ENCODE peak calls at places on chromosome 13, in ten cellular contexts. One of them, this sample, is unnamed.

GRCh38 chr13:110371550-110372465 is 64.7 kb downstream of the COL4A2 start:
- DNase-seq in breast epithelium: no peak
- DNase-seq in A549: peak; percentile 41
- DNase-seq in GM20000: no peak
- DNase-seq in omental fat pad: no peak
- DNase-seq in thyroid gland: no peak
- DNase-seq in brain microvascular endothelial cell: peak; percentile 64
- DNase-seq in astrocyte of the spinal cord: peak; percentile 45
- DNase-seq in right lobe of liver: no peak
- DNase-seq in heart left ventricle: no peak
- DNase-seq in this sample: peak; percentile 23

GRCh38 chr13:85974604-85975366 is 175.6 kb upstream of the SLITRK6 start:
- DNase-seq in thyroid gland: no peak
- DNase-seq in omental fat pad: no peak
- DNase-seq in A549: no peak
- DNase-seq in breast epithelium: no peak
- DNase-seq in brain microvascular endothelial cell: peak; percentile 7
- DNase-seq in right lobe of liver: no peak
- DNase-seq in heart left ventricle: no peak
- DNase-seq in astrocyte of the spinal cord: no peak
- DNase-seq in GM20000: no peak
- DNase-seq in this sample: no peak

GRCh38 chr13:85080726-85081125 is 718.5 kb downstream of the SLITRK6 start:
- DNase-seq in right lobe of liver: no peak
- DNase-seq in brain microvascular endothelial cell: no peak
- DNase-seq in heart left ventricle: no peak
- DNase-seq in A549: no peak
- DNase-seq in breast epithelium: no peak
- DNase-seq in omental fat pad: no peak
- DNase-seq in GM20000: no peak
- DNase-seq in astrocyte of the spinal cord: no peak
- DNase-seq in thyroid gland: no peak
- DNase-seq in this sample: no peak

GRCh38 chr13:77213644-77214043 is 113.2 kb downstream of the MYCBP2 start:
- DNase-seq in breast epithelium: no peak
- DNase-seq in A549: peak; percentile 49
- DNase-seq in omental fat pad: no peak
- DNase-seq in right lobe of liver: no peak
- DNase-seq in heart left ventricle: no peak
- DNase-seq in GM20000: no peak
- DNase-seq in astrocyte of the spinal cord: peak; percentile 84
- DNase-seq in brain microvascular endothelial cell: peak; percentile 89
- DNase-seq in thyroid gland: no peak
- DNase-seq in this sample: no peak

GRCh38 chr13:110366733-110367132 is 59.6 kb downstream of the COL4A2 start:
- DNase-seq in omental fat pad: no peak
- DNase-seq in brain microvascular endothelial cell: no peak
- DNase-seq in right lobe of liver: no peak
- DNase-seq in heart left ventricle: no peak
- DNase-seq in breast epithelium: no peak
- DNase-seq in astrocyte of the spinal cord: no peak
- DNase-seq in A549: no peak
- DNase-seq in thyroid gland: no peak
- DNase-seq in GM20000: no peak
- DNase-seq in this sample: no peak

GRCh38 chr13:76773695-76774094 is 112.5 kb downstream of the KCTD12 start:
- DNase-seq in brain microvascular endothelial cell: no peak
- DNase-seq in thyroid gland: no peak
- DNase-seq in A549: no peak
- DNase-seq in right lobe of liver: no peak
- DNase-seq in breast epithelium: no peak
- DNase-seq in heart left ventricle: no peak
- DNase-seq in astrocyte of the spinal cord: no peak
- DNase-seq in GM20000: no peak
- DNase-seq in omental fat pad: no peak
- DNase-seq in this sample: no peak

GRCh38 chr13:38783992-38784875 is 97.4 kb downstream of the FREM2 start:
- DNase-seq in omental fat pad: no peak
- DNase-seq in breast epithelium: no peak
- DNase-seq in astrocyte of the spinal cord: no peak
- DNase-seq in brain microvascular endothelial cell: no peak
- DNase-seq in thyroid gland: no peak
- DNase-seq in GM20000: no peak
- DNase-seq in heart left ventricle: no peak
- DNase-seq in A549: no peak
- DNase-seq in right lobe of liver: peak; percentile 27
- DNase-seq in this sample: no peak

GRCh38 chr13:32881074-32881791 is 135.0 kb upstream of the KL start:
- DNase-seq in thyroid gland: no peak
- DNase-seq in omental fat pad: no peak
- DNase-seq in heart left ventricle: no peak
- DNase-seq in GM20000: no peak
- DNase-seq in astrocyte of the spinal cord: peak; percentile 85
- DNase-seq in A549: no peak
- DNase-seq in right lobe of liver: no peak
- DNase-seq in brain microvascular endothelial cell: peak; percentile 35
- DNase-seq in breast epithelium: no peak
- DNase-seq in this sample: no peak

GRCh38 chr13:98771838-98772611 is 19.6 kb upstream of the SLC15A1 start:
- DNase-seq in thyroid gland: no peak
- DNase-seq in astrocyte of the spinal cord: no peak
- DNase-seq in GM20000: no peak
- DNase-seq in A549: no peak
- DNase-seq in omental fat pad: no peak
- DNase-seq in brain microvascular endothelial cell: no peak
- DNase-seq in breast epithelium: no peak
- DNase-seq in right lobe of liver: no peak
- DNase-seq in heart left ventricle: no peak
- DNase-seq in this sample: no peak

GRCh38 chr13:44667950-44668349 is 91.8 kb upstream of the TSC22D1 start:
- DNase-seq in GM20000: peak; percentile 61
- DNase-seq in breast epithelium: no peak
- DNase-seq in heart left ventricle: no peak
- DNase-seq in A549: no peak
- DNase-seq in right lobe of liver: no peak
- DNase-seq in astrocyte of the spinal cord: peak; percentile 54
- DNase-seq in omental fat pad: no peak
- DNase-seq in thyroid gland: no peak
- DNase-seq in brain microvascular endothelial cell: no peak
- DNase-seq in this sample: peak; percentile 55

GRCh38 chr13:106178816-106179215 is 356.6 kb downstream of the EFNB2 start:
- DNase-seq in astrocyte of the spinal cord: no peak
- DNase-seq in heart left ventricle: no peak
- DNase-seq in thyroid gland: no peak
- DNase-seq in right lobe of liver: no peak
- DNase-seq in A549: no peak
- DNase-seq in brain microvascular endothelial cell: no peak
- DNase-seq in GM20000: no peak
- DNase-seq in omental fat pad: no peak
- DNase-seq in breast epithelium: no peak
- DNase-seq in this sample: no peak

GRCh38 chr13:79709526-79709925 is 228.6 kb downstream of the NDFIP2 start:
- DNase-seq in brain microvascular endothelial cell: no peak
- DNase-seq in breast epithelium: no peak
- DNase-seq in right lobe of liver: no peak
- DNase-seq in heart left ventricle: no peak
- DNase-seq in astrocyte of the spinal cord: peak; percentile 34
- DNase-seq in thyroid gland: no peak
- DNase-seq in A549: no peak
- DNase-seq in GM20000: no peak
- DNase-seq in omental fat pad: no peak
- DNase-seq in this sample: no peak

GRCh38 chr13:98285317-98285716 is 108.2 kb upstream of the RNF113B start:
- DNase-seq in omental fat pad: no peak
- DNase-seq in thyroid gland: no peak
- DNase-seq in breast epithelium: no peak
- DNase-seq in heart left ventricle: no peak
- DNase-seq in A549: no peak
- DNase-seq in astrocyte of the spinal cord: no peak
- DNase-seq in brain microvascular endothelial cell: no peak
- DNase-seq in GM20000: no peak
- DNase-seq in right lobe of liver: no peak
- DNase-seq in this sample: no peak

GRCh38 chr13:78102121-78102677 is 183.6 kb upstream of the EDNRB start:
- DNase-seq in heart left ventricle: peak; percentile 47
- DNase-seq in brain microvascular endothelial cell: peak; percentile 4
- DNase-seq in breast epithelium: peak; percentile 27
- DNase-seq in A549: peak; percentile 14
- DNase-seq in thyroid gland: peak; percentile 22
- DNase-seq in GM20000: no peak
- DNase-seq in omental fat pad: no peak
- DNase-seq in right lobe of liver: no peak
- DNase-seq in astrocyte of the spinal cord: peak; percentile 14
- DNase-seq in this sample: peak; percentile 8

DNA sequence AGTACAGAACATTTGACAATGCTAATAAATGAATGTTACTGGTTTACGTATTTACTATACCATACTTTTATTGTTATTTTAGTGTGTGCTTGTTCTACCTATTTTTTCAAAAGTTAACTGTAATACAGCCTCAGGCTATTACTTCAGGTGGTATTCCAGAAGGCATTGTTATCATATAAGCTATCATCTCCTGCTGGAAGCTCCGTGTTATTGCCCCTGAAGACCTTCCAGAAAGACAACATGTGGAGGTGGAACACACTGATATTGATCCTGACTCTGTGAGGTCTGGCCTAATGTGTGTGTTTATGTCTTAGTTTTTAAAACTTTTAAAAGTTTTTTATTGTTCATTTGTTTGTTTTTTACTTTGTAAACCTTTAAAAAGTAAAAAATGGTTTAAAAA is 509.8 kb upstream of the SPRY2 start:
- DNase-seq in breast epithelium: no peak
- DNase-seq in A549: no peak
- DNase-seq in heart left ventricle: no peak
- DNase-seq in right lobe of liver: no peak
- DNase-seq in astrocyte of the spinal cord: no peak
- DNase-seq in thyroid gland: no peak
- DNase-seq in GM20000: no peak
- DNase-seq in omental fat pad: no peak
- DNase-seq in brain microvascular endothelial cell: no peak
- DNase-seq in this sample: no peak
- TF ChIP-seq CTCF in breast epithelium: no peak
- TF ChIP-seq CTCF in A549: no peak
- TF ChIP-seq CTCF in heart left ventricle: no peak
- TF ChIP-seq CTCF in right lobe of liver: no peak
- TF ChIP-seq CTCF in astrocyte of the spinal cord: no peak
- TF ChIP-seq CTCF in thyroid gland: no peak
- TF ChIP-seq CTCF in GM20000: no peak
- TF ChIP-seq CTCF in omental fat pad: no peak
- TF ChIP-seq CTCF in brain microvascular endothelial cell: no peak
- TF ChIP-seq CTCF in this sample: no peak

DNA sequence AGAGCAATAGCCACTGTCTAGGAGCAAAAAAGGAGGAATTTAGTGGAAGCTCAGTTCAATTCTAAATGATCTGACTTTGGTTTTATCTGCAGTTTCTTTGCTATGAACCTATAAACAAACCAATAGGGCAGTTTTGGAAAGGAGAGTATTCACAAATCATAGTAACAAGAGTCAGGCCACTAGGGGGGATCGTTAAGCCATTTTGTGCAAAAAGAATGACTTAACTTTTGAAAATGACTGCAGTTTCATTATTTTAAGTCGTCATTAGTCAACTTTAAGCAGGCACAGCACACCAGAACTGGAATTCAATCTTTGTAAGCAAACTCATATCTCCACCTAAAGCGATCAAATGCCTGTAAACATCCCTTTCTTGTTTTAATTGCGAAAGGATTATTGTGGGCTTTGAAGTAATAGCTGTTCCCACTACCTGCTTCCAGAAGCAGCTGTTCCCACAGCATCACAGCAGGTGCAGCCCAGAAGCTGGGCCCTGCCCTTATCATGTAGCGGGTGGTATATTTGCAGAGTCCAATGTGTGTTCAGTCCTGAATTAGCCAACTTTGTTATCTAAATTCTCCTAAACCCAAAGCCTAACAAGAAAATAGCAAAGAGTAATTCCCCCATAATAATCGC is 51.5 kb downstream of the SOX21 start:
- DNase-seq in omental fat pad: no peak
- DNase-seq in heart left ventricle: no peak
- DNase-seq in brain microvascular endothelial cell: peak; percentile 27
- DNase-seq in thyroid gland: no peak
- DNase-seq in A549: peak; percentile 45
- DNase-seq in right lobe of liver: no peak
- DNase-seq in GM20000: peak; percentile 11
- DNase-seq in breast epithelium: no peak
- DNase-seq in astrocyte of the spinal cord: peak; percentile 34
- DNase-seq in this sample: peak; percentile 9
- TF ChIP-seq CTCF in omental fat pad: no peak
- TF ChIP-seq CTCF in heart left ventricle: peak; percentile 19
- TF ChIP-seq CTCF in brain microvascular endothelial cell: peak; percentile 42
- TF ChIP-seq CTCF in thyroid gland: no peak
- TF ChIP-seq CTCF in A549: peak; percentile 39
- TF ChIP-seq CTCF in right lobe of liver: peak; percentile 12
- TF ChIP-seq CTCF in GM20000: peak; percentile 21
- TF ChIP-seq CTCF in breast epithelium: no peak
- TF ChIP-seq CTCF in astrocyte of the spinal cord: peak; percentile 39
- TF ChIP-seq CTCF in this sample: peak; percentile 32

DNA sequence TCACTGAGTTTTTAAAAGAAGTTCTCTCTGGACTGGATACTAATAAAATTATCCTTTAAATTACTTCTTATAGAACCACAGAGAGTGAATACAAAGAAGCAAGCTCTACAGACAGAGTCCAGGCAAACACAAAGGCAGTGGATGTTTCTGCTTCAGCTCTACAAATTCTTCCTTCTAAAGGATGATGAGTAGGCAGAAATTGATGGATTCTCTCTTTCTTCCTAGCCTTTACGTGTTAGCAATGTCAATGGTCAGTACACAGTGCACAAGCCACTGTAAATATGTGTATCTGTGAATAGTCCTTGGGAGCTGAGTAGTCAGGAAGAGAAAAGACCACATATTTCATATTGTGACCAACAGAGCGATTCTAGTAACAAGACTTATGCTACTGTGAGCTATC is 390.8 kb downstream of the TBC1D4 start:
- DNase-seq in right lobe of liver: no peak
- DNase-seq in omental fat pad: no peak
- DNase-seq in heart left ventricle: no peak
- DNase-seq in astrocyte of the spinal cord: no peak
- DNase-seq in breast epithelium: no peak
- DNase-seq in A549: no peak
- DNase-seq in thyroid gland: no peak
- DNase-seq in GM20000: no peak
- DNase-seq in brain microvascular endothelial cell: no peak
- DNase-seq in this sample: no peak
- TF ChIP-seq CTCF in right lobe of liver: no peak
- TF ChIP-seq CTCF in omental fat pad: no peak
- TF ChIP-seq CTCF in heart left ventricle: no peak
- TF ChIP-seq CTCF in astrocyte of the spinal cord: no peak
- TF ChIP-seq CTCF in breast epithelium: no peak
- TF ChIP-seq CTCF in A549: no peak
- TF ChIP-seq CTCF in thyroid gland: no peak
- TF ChIP-seq CTCF in GM20000: no peak
- TF ChIP-seq CTCF in brain microvascular endothelial cell: no peak
- TF ChIP-seq CTCF in this sample: no peak

DNA sequence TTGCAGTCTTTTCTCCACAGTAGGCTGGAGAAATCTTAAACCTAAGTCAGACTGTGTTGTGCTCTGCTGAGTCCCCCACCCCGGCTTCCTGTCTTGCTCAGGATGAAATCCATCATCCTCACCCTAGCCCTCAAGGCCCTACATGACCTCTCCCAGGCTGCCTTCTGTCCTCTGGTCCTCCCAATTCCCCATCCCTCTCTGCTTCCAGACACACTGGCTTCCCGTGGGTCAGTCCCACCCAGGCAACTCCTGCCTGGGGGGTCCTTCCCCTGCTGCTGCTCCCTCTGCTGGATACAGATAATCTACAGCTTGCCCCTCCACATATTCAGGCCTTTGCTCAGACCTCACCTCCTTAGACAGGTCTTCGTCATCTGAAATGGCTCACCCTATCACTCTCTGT is 18.4 kb upstream of the CBY2 start:
- DNase-seq in astrocyte of the spinal cord: no peak
- DNase-seq in GM20000: no peak
- DNase-seq in omental fat pad: no peak
- DNase-seq in heart left ventricle: no peak
- DNase-seq in right lobe of liver: no peak
- DNase-seq in brain microvascular endothelial cell: no peak
- DNase-seq in A549: no peak
- DNase-seq in breast epithelium: no peak
- DNase-seq in thyroid gland: no peak
- DNase-seq in this sample: no peak
- TF ChIP-seq CTCF in astrocyte of the spinal cord: peak; percentile 28
- TF ChIP-seq CTCF in GM20000: peak; percentile 27
- TF ChIP-seq CTCF in omental fat pad: no peak
- TF ChIP-seq CTCF in heart left ventricle: no peak
- TF ChIP-seq CTCF in right lobe of liver: no peak
- TF ChIP-seq CTCF in brain microvascular endothelial cell: peak; percentile 65
- TF ChIP-seq CTCF in A549: no peak
- TF ChIP-seq CTCF in breast epithelium: no peak
- TF ChIP-seq CTCF in thyroid gland: no peak
- TF ChIP-seq CTCF in this sample: peak; percentile 27

This sample was measured in GM13977.